ENCODE peak calls at places on chromosome 14, in five cellular contexts. O is H1, S is thoracic aorta, G is GM12864, U is bronchial epithelial cell. J is an unnamed sample.

GRCh38 chr14:90539496-90539775 is 142.6 kb downstream of the CALM1 start:
- DNase-seq in O (no peak), S (no peak), G (no peak), U (no peak), J (no peak)

GRCh38 chr14:65927871-65928270 is 515.3 kb downstream of the FUT8 start:
- DNase-seq in O (no peak), S (no peak), G (no peak), U (no peak), J (no peak)

GRCh38 chr14:102659797-102660196 is 67.3 kb downstream of the RCOR1 start:
- DNase-seq in O (no peak), S (no peak), G (no peak), U (peak), J (peak)

GRCh38 chr14:35050652-35051051 is 4.6 kb downstream of the FAM177A1 start:
- DNase-seq in O (no peak), S (no peak), G (no peak), U (peak), J (peak)

GRCh38 chr14:61754627-61755381 is 7.4 kb upstream of the SNAPC1 start:
- DNase-seq in O (no peak), S (no peak), G (no peak), U (peak), J (no peak)

GRCh38 chr14:91414475-91415342 is 2.9 kb downstream of the CCDC88C start:
- DNase-seq in O (no peak), S (no peak), G (no peak), U (no peak), J (no peak)

GRCh38 chr14:63499701-63500250 is 43.4 kb downstream of the PPP2R5E start:
- DNase-seq in O (no peak), S (no peak), G (no peak), U (peak), J (peak)

GRCh38 chr14:104755621-104756020 is 2.7 kb downstream of the SIVA1 start:
- DNase-seq in O (no peak), S (no peak), G (no peak), U (no peak), J (no peak)

GRCh38 chr14:71675126-71675901 is 256.9 kb upstream of the RGS6 start:
- DNase-seq in O (peak), S (no peak), G (no peak), U (no peak), J (no peak)

GRCh38 chr14:39576258-39576657 is 144.0 kb upstream of the FBXO33 start:
- DNase-seq in O (no peak), S (no peak), G (no peak), U (no peak), J (no peak)
- TF ChIP-seq CTCF in O (peak), S (no peak), G (peak), U (no peak), J (no peak)

GRCh38 chr14:101584049-101584859 is 23.0 kb downstream of the DIO3 start:
- DNase-seq in O (no peak), S (no peak), G (no peak), U (no peak), J (no peak)
- H3K4me3 ChIP-seq in O (no peak), S (no peak), G (no peak), U (no peak), J (no peak)

GRCh38 chr14:68208218-68208617 is 388.6 kb downstream of the RAD51B start:
- DNase-seq in O (no peak), S (no peak), G (no peak), U (no peak), J (no peak)

GRCh38 chr14:68211421-68211820 is 391.8 kb downstream of the RAD51B start:
- DNase-seq in O (no peak), S (no peak), G (no peak), U (no peak), J (no peak)

GRCh38 chr14:68211886-68212285 is 392.3 kb downstream of the RAD51B start:
- DNase-seq in O (no peak), S (no peak), G (no peak), U (no peak), J (no peak)

GRCh38 chr14:68210729-68211299 is 391.2 kb downstream of the RAD51B start:
- DNase-seq in O (no peak), S (no peak), G (peak), U (peak), J (peak)

DNA sequence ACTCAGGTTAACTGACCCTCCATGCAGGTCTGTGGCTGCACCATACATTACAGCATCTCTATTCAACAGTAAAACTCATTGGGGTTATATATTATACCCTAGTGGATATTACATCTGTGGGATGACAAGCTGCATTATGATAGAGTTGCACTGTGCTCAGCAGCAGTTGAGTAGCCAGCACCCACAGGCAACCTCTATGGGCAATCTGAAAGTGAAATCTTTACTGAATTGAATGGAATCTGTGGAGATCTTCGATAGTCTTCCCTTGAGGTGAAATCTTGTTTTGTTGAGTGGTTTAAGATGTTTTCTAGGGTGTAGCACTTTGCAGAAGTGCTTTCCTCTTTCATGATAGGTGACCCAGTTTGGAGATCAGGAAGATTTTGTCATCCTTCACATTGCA is 389.1 kb downstream of the RAD51B start:
- DNase-seq in O (no peak), S (no peak), G (no peak), U (no peak), J (no peak)
- TF ChIP-seq CTCF in O (no peak), S (no peak), G (no peak), U (no peak), J (no peak)

DNA sequence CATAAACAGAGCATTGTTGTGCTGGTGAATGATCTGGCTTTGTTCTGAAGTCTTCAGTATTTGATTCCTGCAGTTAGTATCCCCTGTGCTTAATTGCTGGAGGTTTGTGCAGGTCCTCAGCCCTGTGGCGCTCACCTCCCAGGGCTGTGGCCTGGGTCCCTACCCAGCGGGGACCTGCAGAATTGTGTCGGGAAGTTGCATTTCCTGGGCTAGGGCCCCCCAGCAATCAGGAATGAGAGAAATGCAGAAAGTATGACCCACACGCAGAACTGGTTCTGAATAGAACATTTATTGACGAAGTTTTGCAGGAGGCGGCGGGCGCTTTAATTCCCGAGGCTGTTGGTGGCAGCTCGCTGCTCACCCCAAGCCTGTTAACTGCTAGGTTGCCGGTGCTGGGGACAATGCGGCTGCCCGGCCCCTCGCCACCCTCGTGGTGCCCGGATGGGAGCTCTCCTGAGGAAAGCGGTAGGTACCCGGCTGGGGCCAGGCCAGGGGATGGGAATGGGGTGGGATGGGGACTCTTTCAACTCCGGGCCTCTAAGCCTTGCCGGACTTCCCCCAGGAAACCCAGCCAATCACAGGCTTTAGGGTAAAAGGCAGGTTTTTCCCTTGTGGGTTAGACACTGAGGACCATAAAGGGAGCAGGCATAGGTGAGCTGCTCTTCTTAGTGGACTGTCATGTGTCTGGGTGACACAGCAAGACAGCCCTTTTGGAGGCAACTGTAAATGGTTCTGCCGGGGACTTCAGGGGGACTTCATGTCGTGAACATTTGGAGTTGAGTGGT is 11.6 kb downstream of the PLEKHG3 start:
- DNase-seq in O (no peak), S (no peak), G (no peak), U (no peak), J (peak)
- H3K4me3 ChIP-seq in O (peak), S (peak), G (no peak), U (no peak), J (peak)

GRCh38 chr14:46920542-46920941 is 269.0 kb upstream of the RPL10L start:
- DNase-seq in O (no peak), S (no peak), G (no peak), U (no peak), J (no peak)
- TF ChIP-seq CTCF in O (peak), S (no peak), G (no peak), U (no peak), J (no peak)

GRCh38 chr14:105850853-105851581 is 324.6 kb downstream of the TMEM121 start:
- DNase-seq in O (no peak), S (no peak), G (no peak), U (no peak), J (no peak)
- H3K4me3 ChIP-seq in O (no peak), S (no peak), G (no peak), U (no peak), J (no peak)

J was measured in epithelial cell of esophagus.